ENCODE peak calls at places on chromosome 11, in five cellular contexts. One of them, this sample, is unnamed. For H3K79me2, the result is how much of the 10 kb centered on the place peaks cover.

GRCh38 chr11:26556582-26556981 is 15.5 kb downstream of the MUC15 start:
- DNase-seq in fibroblast of lung: no peak
- DNase-seq in mammary epithelial cell: no peak
- DNase-seq in H9: no peak
- DNase-seq in hepatocyte: peak
- DNase-seq in this sample: no peak

GRCh38 chr11:108698844-108699642 is 34.2 kb downstream of the DDX10 start:
- DNase-seq in fibroblast of lung: no peak
- DNase-seq in hepatocyte: no peak
- DNase-seq in H9: no peak
- DNase-seq in mammary epithelial cell: peak
- DNase-seq in this sample: peak

GRCh38 chr11:116853461-116854073 is 16.1 kb upstream of the APOA1 start:
- DNase-seq in H9: no peak
- DNase-seq in hepatocyte: peak
- DNase-seq in fibroblast of lung: peak
- DNase-seq in mammary epithelial cell: peak
- DNase-seq in this sample: peak

GRCh38 chr11:87215236-87215635 is 177.5 kb downstream of the TMEM135 start:
- DNase-seq in mammary epithelial cell: peak
- DNase-seq in H9: no peak
- DNase-seq in fibroblast of lung: no peak
- DNase-seq in hepatocyte: no peak
- DNase-seq in this sample: peak

GRCh38 chr11:67492801-67493547 is 10.1 kb downstream of the AIP start:
- DNase-seq in hepatocyte: no peak
- DNase-seq in mammary epithelial cell: no peak
- DNase-seq in fibroblast of lung: no peak
- DNase-seq in H9: peak
- DNase-seq in this sample: no peak

GRCh38 chr11:15483205-15483604 is 368.5 kb downstream of the INSC start:
- DNase-seq in hepatocyte: no peak
- DNase-seq in mammary epithelial cell: no peak
- DNase-seq in fibroblast of lung: no peak
- DNase-seq in H9: no peak
- DNase-seq in this sample: no peak

GRCh38 chr11:66070604-66071325 is 693 bp downstream of the PACS1 start:
- DNase-seq in fibroblast of lung: peak
- DNase-seq in H9: peak
- DNase-seq in mammary epithelial cell: peak
- DNase-seq in hepatocyte: peak
- DNase-seq in this sample: no peak

GRCh38 chr11:35180311-35181233 is 41.6 kb downstream of the CD44 start:
- DNase-seq in fibroblast of lung: no peak
- DNase-seq in hepatocyte: no peak
- DNase-seq in H9: no peak
- DNase-seq in mammary epithelial cell: no peak
- DNase-seq in this sample: peak

GRCh38 chr11:12123799-12124198 is 13.4 kb downstream of the MICAL2 start:
- DNase-seq in fibroblast of lung: peak
- DNase-seq in H9: no peak
- DNase-seq in hepatocyte: no peak
- DNase-seq in mammary epithelial cell: no peak
- DNase-seq in this sample: no peak

GRCh38 chr11:120182790-120183491 is 27.9 kb upstream of the OAF start:
- DNase-seq in hepatocyte: peak
- DNase-seq in fibroblast of lung: no peak
- DNase-seq in H9: peak
- DNase-seq in mammary epithelial cell: no peak
- DNase-seq in this sample: no peak

GRCh38 chr11:134097146-134097545 is 28.3 kb downstream of the JAM3 start:
- DNase-seq in fibroblast of lung: no peak
- DNase-seq in mammary epithelial cell: no peak
- DNase-seq in hepatocyte: no peak
- DNase-seq in H9: no peak
- DNase-seq in this sample: no peak

GRCh38 chr11:118485273-118485672 is 42.0 kb upstream of the TTC36 start:
- DNase-seq in mammary epithelial cell: no peak
- DNase-seq in H9: no peak
- DNase-seq in hepatocyte: no peak
- DNase-seq in fibroblast of lung: no peak
- DNase-seq in this sample: no peak

GRCh38 chr11:59801981-59802638 is 8.5 kb downstream of the MRPL16 start:
- DNase-seq in H9: no peak
- DNase-seq in fibroblast of lung: no peak
- DNase-seq in mammary epithelial cell: peak
- DNase-seq in hepatocyte: no peak
- DNase-seq in this sample: peak

GRCh38 chr11:70174846-70175764 is 28.0 kb upstream of the FADD start:
- DNase-seq in fibroblast of lung: no peak
- DNase-seq in hepatocyte: no peak
- DNase-seq in H9: peak
- DNase-seq in mammary epithelial cell: no peak
- DNase-seq in this sample: no peak

GRCh38 chr11:69089258-69089657 is 40.5 kb downstream of the TPCN2 start:
- DNase-seq in fibroblast of lung: peak
- DNase-seq in hepatocyte: no peak
- DNase-seq in mammary epithelial cell: peak
- DNase-seq in H9: no peak
- DNase-seq in this sample: peak

GRCh38 chr11:134358165-134358852 is 26.5 kb downstream of the GLB1L2 start:
- DNase-seq in H9: no peak
- DNase-seq in mammary epithelial cell: no peak
- DNase-seq in fibroblast of lung: no peak
- DNase-seq in hepatocyte: no peak
- DNase-seq in this sample: no peak

GRCh38 chr11:62546244-62546936 is at the start of gene AHNAK:
- DNase-seq in hepatocyte: peak
- DNase-seq in fibroblast of lung: peak
- DNase-seq in mammary epithelial cell: peak
- DNase-seq in H9: peak
- DNase-seq in this sample: peak

GRCh38 chr11:76577199-76577920 is 93.2 kb downstream of the LRRC32 start:
- DNase-seq in hepatocyte: peak
- DNase-seq in mammary epithelial cell: peak
- DNase-seq in fibroblast of lung: peak
- DNase-seq in H9: no peak
- DNase-seq in this sample: peak

GRCh38 chr11:103491777-103492176 is 382.6 kb downstream of the DYNC2H1 start:
- DNase-seq in fibroblast of lung: no peak
- DNase-seq in H9: peak
- DNase-seq in hepatocyte: no peak
- DNase-seq in mammary epithelial cell: peak
- DNase-seq in this sample: no peak

GRCh38 chr11:125517116-125517804 is 21.2 kb upstream of the FEZ1 start:
- DNase-seq in fibroblast of lung: peak
- DNase-seq in H9: peak
- DNase-seq in mammary epithelial cell: no peak
- DNase-seq in hepatocyte: peak
- DNase-seq in this sample: peak

GRCh38 chr11:46721286-46721685 is 2.3 kb downstream of the F2 start:
- DNase-seq in H9: no peak
- DNase-seq in fibroblast of lung: no peak
- DNase-seq in mammary epithelial cell: no peak
- DNase-seq in hepatocyte: no peak
- DNase-seq in this sample: no peak

GRCh38 chr11:1469911-1470680 is 16.5 kb downstream of the MOB2 start:
- DNase-seq in fibroblast of lung: no peak
- DNase-seq in H9: no peak
- DNase-seq in hepatocyte: no peak
- DNase-seq in mammary epithelial cell: no peak
- DNase-seq in this sample: no peak

DNA sequence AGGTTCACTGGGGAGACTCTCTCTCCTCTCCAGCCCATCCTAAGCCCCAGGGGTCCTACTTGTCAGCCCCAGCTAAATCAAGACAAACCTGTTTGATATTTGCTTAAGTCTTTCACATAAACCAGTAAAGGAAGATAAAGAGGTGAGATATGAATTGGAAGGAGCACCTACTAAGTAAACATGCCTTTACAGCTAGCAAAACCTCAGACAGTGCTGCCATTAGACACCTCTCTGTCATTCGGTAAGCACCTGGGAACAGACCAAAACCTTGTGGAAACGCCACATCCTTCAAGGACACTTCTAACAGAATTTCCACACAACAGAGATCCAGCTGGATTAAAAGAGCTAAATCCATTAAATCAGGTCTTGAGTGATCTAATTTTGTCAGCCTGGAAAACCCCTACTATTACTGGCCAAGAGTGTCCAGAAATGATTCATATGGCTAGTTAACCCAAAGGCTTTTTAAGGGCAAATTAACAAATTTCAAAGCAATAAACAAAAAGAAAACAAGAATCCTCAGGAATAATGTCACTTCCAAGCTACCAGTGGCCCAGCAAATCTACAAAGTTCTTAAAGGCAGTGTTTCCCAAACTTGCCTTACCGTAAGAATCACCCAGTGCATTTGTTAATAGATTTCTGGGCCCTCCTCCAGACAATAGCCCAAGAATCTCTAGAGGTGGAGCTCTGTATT is 2.4 kb downstream of the VPS37C start:
- DNase-seq in mammary epithelial cell: peak
- DNase-seq in hepatocyte: no peak
- DNase-seq in H9: no peak
- DNase-seq in fibroblast of lung: peak
- DNase-seq in this sample: peak
- H3K27ac ChIP-seq in mammary epithelial cell: peak
- H3K27ac ChIP-seq in hepatocyte: peak
- H3K27ac ChIP-seq in H9: no peak
- H3K27ac ChIP-seq in fibroblast of lung: peak
- H3K27ac ChIP-seq in this sample: peak

GRCh38 chr11:130094614-130095013 is 24.9 kb downstream of the APLP2 start:
- DNase-seq in fibroblast of lung: no peak
- DNase-seq in mammary epithelial cell: no peak
- DNase-seq in hepatocyte: no peak
- DNase-seq in H9: no peak
- DNase-seq in this sample: no peak
- H3K79me2 ChIP-seq in fibroblast of lung: under half
- H3K79me2 ChIP-seq in mammary epithelial cell: half or more
- H3K79me2 ChIP-seq in hepatocyte: half or more
- H3K79me2 ChIP-seq in H9: under half
- H3K79me2 ChIP-seq in this sample: half or more

GRCh38 chr11:64750361-64751054 is 6.6 kb upstream of the RASGRP2 start:
- DNase-seq in H9: peak
- DNase-seq in mammary epithelial cell: no peak
- DNase-seq in fibroblast of lung: no peak
- DNase-seq in hepatocyte: no peak
- DNase-seq in this sample: no peak
- TF ChIP-seq CTCF in H9: peak
- TF ChIP-seq CTCF in mammary epithelial cell: no peak
- TF ChIP-seq CTCF in fibroblast of lung: no peak
- TF ChIP-seq CTCF in hepatocyte: no peak
- TF ChIP-seq CTCF in this sample: peak

GRCh38 chr11:18285841-18286240 is 19.8 kb downstream of the SAA1 start:
- DNase-seq in mammary epithelial cell: no peak
- DNase-seq in fibroblast of lung: no peak
- DNase-seq in hepatocyte: no peak
- DNase-seq in H9: no peak
- DNase-seq in this sample: no peak
- H3K27ac ChIP-seq in mammary epithelial cell: no peak
- H3K27ac ChIP-seq in fibroblast of lung: no peak
- H3K27ac ChIP-seq in hepatocyte: no peak
- H3K27ac ChIP-seq in H9: no peak
- H3K27ac ChIP-seq in this sample: no peak

GRCh38 chr11:129214710-129215295 is 22.7 kb upstream of the ARHGAP32 start:
- DNase-seq in hepatocyte: no peak
- DNase-seq in fibroblast of lung: no peak
- DNase-seq in H9: no peak
- DNase-seq in mammary epithelial cell: no peak
- DNase-seq in this sample: no peak
- H3K79me2 ChIP-seq in hepatocyte: half or more
- H3K79me2 ChIP-seq in fibroblast of lung: under half
- H3K79me2 ChIP-seq in H9: under half
- H3K79me2 ChIP-seq in mammary epithelial cell: under half
- H3K79me2 ChIP-seq in this sample: half or more